ENCODE peak calls at places on chromosomes 12 and 14, in six cellular contexts. Z, C, N, K, J and T are unnamed samples.

GRCh38 chr12:124172646-124173045 is 122.2 kb upstream of the RFLNA start:
- DNase-seq in K (no peak), N (peak; percentile 45), Z (no peak), C (no peak), J (no peak), T (no peak)

GRCh38 chr14:70098257-70098809 is 90.4 kb downstream of the SLC8A3 start:
- DNase-seq in C (no peak), J (no peak), N (no peak), K (no peak), Z (no peak), T (no peak)

GRCh38 chr14:104504172-104504735 is 75.3 kb upstream of the C14orf180 start:
- DNase-seq in N (no peak), J (no peak), Z (no peak), K (no peak), C (no peak), T (no peak)

GRCh38 chr12:5043589-5044419 is at the start of gene KCNA5:
- DNase-seq in Z (no peak), N (no peak), K (no peak), C (no peak), J (no peak), T (no peak)

GRCh38 chr14:72682188-72682587 is 211.7 kb downstream of the DPF3 start:
- DNase-seq in C (no peak), N (peak; percentile 81), Z (no peak), J (no peak), K (no peak), T (no peak)

GRCh38 chr12:4191642-4192041 is 81.9 kb upstream of the CCND2 start:
- DNase-seq in K (no peak), C (no peak), J (no peak), N (no peak), Z (no peak), T (no peak)

GRCh38 chr12:5965950-5966383 is 20.9 kb upstream of the ANO2 start:
- DNase-seq in C (peak; percentile 36), N (peak; percentile 86), K (peak; percentile 50), J (peak; percentile 4), Z (no peak), T (peak; percentile 76)

GRCh38 chr14:34258318-34258717 is 203.7 kb downstream of the SPTSSA start:
- DNase-seq in C (peak; percentile 50), K (no peak), J (no peak), Z (no peak), N (no peak), T (peak; percentile 21)

GRCh38 chr12:52603314-52603713 is 2.1 kb upstream of the KRT72 start:
- DNase-seq in C (no peak), Z (no peak), J (no peak), K (no peak), N (no peak), T (no peak)